ENCODE peak calls at places on chromosome 21, in five cellular contexts. U is Calu3, T is sigmoid colon, L is cardiac fibroblast, A is cardiac muscle cell. M is an unnamed sample.

GRCh38 chr21:40546657-40547056 is 300.3 kb downstream of the DSCAM start:
- DNase-seq in A (no peak), L (no peak), U (no peak), T (no peak), M (no peak)

GRCh38 chr21:37166733-37167132 is 93.7 kb downstream of the TTC3 start:
- DNase-seq in U (peak; percentile 10), A (peak; percentile 20), T (no peak), L (no peak), M (no peak)

GRCh38 chr21:26776320-26777021 is 68.7 kb downstream of the ADAMTS1 start:
- DNase-seq in A (peak; percentile 74), L (peak; percentile 89), U (no peak), T (no peak), M (peak; percentile 46)

GRCh38 chr21:26153758-26154157 is 16.8 kb downstream of the APP start:
- DNase-seq in U (no peak), A (no peak), L (no peak), T (no peak), M (peak; percentile 60)

GRCh38 chr21:14737922-14738321 is 191.8 kb upstream of the SAMSN1 start:
- DNase-seq in T (no peak), A (peak; percentile 70), L (peak; percentile 84), U (peak; percentile 48), M (no peak)

GRCh38 chr21:35932232-35932911 is 128.0 kb downstream of the SETD4 start:
- DNase-seq in L (peak; percentile 95), A (peak; percentile 91), U (no peak), T (peak; percentile 88), M (peak; percentile 60)

GRCh38 chr21:31310750-31311149 is 33.3 kb downstream of the TIAM1 start:
- DNase-seq in A (no peak), T (no peak), U (no peak), L (no peak), M (no peak)

GRCh38 chr21:32772281-32773047 is 909 bp upstream of the PAXBP1 start:
- DNase-seq in A (peak; percentile 24), U (peak; percentile 7), T (no peak), L (peak; percentile 46), M (no peak)

GRCh38 chr21:15616864-15617574 is 112.8 kb upstream of the USP25 start:
- DNase-seq in T (no peak), L (peak; percentile 68), U (no peak), A (peak; percentile 78), M (no peak)

GRCh38 chr21:27201197-27201596 is 234.3 kb upstream of the ADAMTS5 start:
- DNase-seq in A (no peak), U (no peak), L (peak; percentile 43), T (no peak), M (no peak)

GRCh38 chr21:33588485-33589335 is at the start of gene DONSON:
- DNase-seq in T (peak; percentile 91), L (peak; percentile 78), A (peak; percentile 86), U (peak; percentile 91), M (peak; percentile 19)

GRCh38 chr21:34272321-34272720 is 91.5 kb upstream of the KCNE2 start:
- DNase-seq in T (no peak), U (no peak), A (no peak), L (no peak), M (no peak)

GRCh38 chr21:42258150-42258884 is 39.4 kb downstream of the ABCG1 start:
- DNase-seq in A (peak; percentile 72), T (peak; percentile 82), L (peak; percentile 73), U (peak; percentile 68), M (no peak)

GRCh38 chr21:32481875-32482408 is 69.4 kb downstream of the EVA1C start:
- DNase-seq in A (no peak), L (no peak), U (no peak), T (no peak), M (no peak)

GRCh38 chr21:22490044-22490443 is 1491.8 kb downstream of the NCAM2 start:
- DNase-seq in L (no peak), T (no peak), U (no peak), A (no peak), M (no peak)

GRCh38 chr21:45971487-45972352 is 9.8 kb upstream of the COL6A1 start:
- DNase-seq in U (no peak), T (peak; percentile 94), A (peak; percentile 78), L (peak; percentile 90), M (peak; percentile 68)

GRCh38 chr21:26686278-26686677 is 113.2 kb upstream of the CYYR1 start:
- DNase-seq in T (no peak), U (peak; percentile 37), L (peak; percentile 37), A (peak; percentile 6), M (no peak)

GRCh38 chr21:41316641-41317392 is at the start of gene FAM3B:
- DNase-seq in U (peak; percentile 26), T (no peak), A (no peak), L (no peak), M (no peak)

GRCh38 chr21:36479415-36480402 is at the start of gene CLDN14:
- DNase-seq in T (no peak), A (no peak), L (no peak), U (no peak), M (no peak)

GRCh38 chr21:33994373-33994772 is 78.8 kb upstream of the ATP5PO start:
- DNase-seq in U (no peak), L (no peak), T (no peak), A (no peak), M (no peak)

GRCh38 chr21:36282568-36283230 is 37.3 kb upstream of the MORC3 start:
- DNase-seq in T (no peak), U (no peak), A (no peak), L (peak; percentile 29), M (no peak)

GRCh38 chr21:32719085-32719484 is 8.7 kb downstream of the SYNJ1 start:
- DNase-seq in L (no peak), A (no peak), U (peak; percentile 0), T (no peak), M (no peak)

GRCh38 chr21:15495965-15496364 is 233.8 kb upstream of the USP25 start:
- DNase-seq in U (no peak), L (peak; percentile 71), A (peak; percentile 45), T (no peak), M (no peak)

GRCh38 chr21:18228060-18228739 is 16.4 kb upstream of the CHODL start:
- DNase-seq in T (no peak), U (no peak), A (no peak), L (no peak), M (no peak)

GRCh38 chr21:41810597-41810932 is 43.7 kb upstream of the RIPK4 start:
- DNase-seq in A (no peak), U (no peak), L (no peak), T (no peak), M (no peak)

GRCh38 chr21:46621457-46622182 is 13.9 kb upstream of the PRMT2 start:
- DNase-seq in U (peak; percentile 50), T (peak; percentile 71), A (no peak), L (no peak), M (no peak)

GRCh38 chr21:16426936-16427335 is 697.2 kb downstream of the USP25 start:
- DNase-seq in A (no peak), U (no peak), T (no peak), L (no peak), M (no peak)

GRCh38 chr21:23968008-23968407 is 1639.3 kb downstream of the MRPL39 start:
- DNase-seq in T (no peak), L (no peak), A (no peak), U (no peak), M (no peak)

GRCh38 chr21:45479691-45480675 is 62.3 kb downstream of the SLC19A1 start:
- DNase-seq in A (no peak), U (no peak), T (no peak), L (no peak), M (no peak)

GRCh38 chr21:16851054-16851453 is 661.8 kb upstream of the CXADR start:
- DNase-seq in A (no peak), L (no peak), T (no peak), U (no peak), M (no peak)

GRCh38 chr21:17732306-17732705 is 86.8 kb downstream of the C21orf91 start:
- DNase-seq in U (no peak), T (no peak), A (no peak), L (peak; percentile 45), M (no peak)

GRCh38 chr21:31278511-31279155 is 65.4 kb downstream of the TIAM1 start:
- DNase-seq in U (no peak), L (peak; percentile 25), T (no peak), A (peak; percentile 60), M (no peak)

GRCh38 chr21:33949516-33950424 is 34.2 kb upstream of the ATP5PO start:
- DNase-seq in L (no peak), U (no peak), A (no peak), T (no peak), M (no peak)

GRCh38 chr21:25710550-25710949 is 24.2 kb downstream of the ATP5PF start:
- DNase-seq in U (no peak), T (no peak), L (no peak), A (no peak), M (no peak)

GRCh38 chr21:43317254-43317748 is 109.6 kb downstream of the SIK1 start:
- DNase-seq in U (no peak), L (no peak), T (no peak), A (no peak), M (no peak)

GRCh38 chr21:43318368-43318767 is 108.6 kb downstream of the SIK1 start:
- DNase-seq in T (no peak), L (no peak), A (no peak), U (no peak), M (no peak)

GRCh38 chr21:43318841-43319781 is 107.8 kb downstream of the SIK1 start:
- DNase-seq in A (peak; percentile 56), U (no peak), T (no peak), L (peak; percentile 75), M (no peak)

GRCh38 chr21:43316156-43316845 is 110.6 kb downstream of the SIK1 start:
- DNase-seq in T (no peak), A (no peak), L (no peak), U (no peak), M (no peak)

GRCh38 chr21:43317959-43318358 is 109.0 kb downstream of the SIK1 start:
- DNase-seq in A (no peak), U (no peak), L (no peak), T (no peak), M (no peak)
- TF ChIP-seq CTCF in A (no peak), U (no peak), L (no peak), T (no peak), M (no peak)

GRCh38 chr21:38171723-38172344 is 85.0 kb upstream of the KCNJ15 start:
- DNase-seq in L (peak; percentile 77), U (peak; percentile 35), A (peak; percentile 46), T (no peak), M (no peak)
- TF ChIP-seq CTCF in L (peak; percentile 23), U (no peak), A (peak; percentile 10), T (no peak), M (no peak)

GRCh38 chr21:43718872-43719747 is at the start of gene PDXK:
- DNase-seq in L (peak; percentile 76), A (peak; percentile 87), T (peak; percentile 92), U (peak; percentile 86), M (no peak)
- TF ChIP-seq CTCF in L (no peak), A (peak; percentile 3), T (no peak), U (no peak), M (no peak)

GRCh38 chr21:44462834-44463200 is 7.5 kb downstream of the LRRC3 start:
- DNase-seq in U (no peak), A (no peak), T (no peak), L (no peak), M (no peak)

GRCh38 chr21:44460441-44460755 is 5.1 kb downstream of the LRRC3 start:
- DNase-seq in A (no peak), T (no peak), U (no peak), L (no peak), M (no peak)

GRCh38 chr21:44462090-44462833 is 7.0 kb downstream of the LRRC3 start:
- DNase-seq in L (no peak), U (no peak), T (peak; percentile 47), A (no peak), M (no peak)

GRCh38 chr21:44461005-44461404 is 5.7 kb downstream of the LRRC3 start:
- DNase-seq in L (no peak), U (no peak), A (no peak), T (peak; percentile 53), M (no peak)

GRCh38 chr21:44461438-44462089 is 6.3 kb downstream of the LRRC3 start:
- DNase-seq in T (peak; percentile 62), L (no peak), A (no peak), U (no peak), M (no peak)
- TF ChIP-seq CTCF in T (no peak), L (no peak), A (no peak), U (no peak), M (peak; percentile 36)